ENCODE peak calls at places on chromosomes 1 and 21, in nine cellular contexts. One of them, this sample, is unnamed.

GRCh38 chr1:234780112-234780511 is 170.1 kb upstream of the IRF2BP2 start:
- DNase-seq in hepatocyte: no peak
- DNase-seq in PC-3: no peak
- DNase-seq in neural progenitor cell: no peak
- DNase-seq in MM.1S: no peak
- DNase-seq in SK-N-SH: no peak
- DNase-seq in GM23338: no peak
- DNase-seq in HCT116: no peak
- DNase-seq in OCI-LY7: no peak
- DNase-seq in this sample: no peak

GRCh38 chr1:1833916-1834325 is 55.7 kb upstream of the NADK start:
- DNase-seq in PC-3: no peak
- DNase-seq in HCT116: no peak
- DNase-seq in hepatocyte: no peak
- DNase-seq in OCI-LY7: peak; percentile 98
- DNase-seq in GM23338: no peak
- DNase-seq in SK-N-SH: no peak
- DNase-seq in MM.1S: no peak
- DNase-seq in neural progenitor cell: peak; percentile 67
- DNase-seq in this sample: peak; percentile 20

GRCh38 chr1:156421062-156421938 is 52.3 kb downstream of the RHBG start:
- DNase-seq in GM23338: peak; percentile 98
- DNase-seq in SK-N-SH: peak; percentile 98
- DNase-seq in hepatocyte: peak; percentile 85
- DNase-seq in MM.1S: peak; percentile 94
- DNase-seq in OCI-LY7: peak; percentile 79
- DNase-seq in neural progenitor cell: peak; percentile 93
- DNase-seq in HCT116: peak; percentile 71
- DNase-seq in PC-3: peak; percentile 49
- DNase-seq in this sample: peak; percentile 82

GRCh38 chr1:6624712-6625578 is at the start of gene THAP3:
- DNase-seq in HCT116: peak; percentile 96
- DNase-seq in PC-3: peak; percentile 86
- DNase-seq in MM.1S: peak; percentile 85
- DNase-seq in GM23338: peak; percentile 93
- DNase-seq in neural progenitor cell: peak; percentile 94
- DNase-seq in hepatocyte: peak; percentile 95
- DNase-seq in SK-N-SH: peak; percentile 98
- DNase-seq in OCI-LY7: peak; percentile 86
- DNase-seq in this sample: peak; percentile 95

GRCh38 chr1:227424948-227425347 is 106.7 kb upstream of the CDC42BPA start:
- DNase-seq in SK-N-SH: no peak
- DNase-seq in GM23338: no peak
- DNase-seq in HCT116: no peak
- DNase-seq in hepatocyte: no peak
- DNase-seq in MM.1S: no peak
- DNase-seq in neural progenitor cell: no peak
- DNase-seq in PC-3: no peak
- DNase-seq in OCI-LY7: no peak
- DNase-seq in this sample: no peak

GRCh38 chr1:110203021-110203661 is 7.0 kb upstream of the KCNC4 start:
- DNase-seq in GM23338: peak; percentile 78
- DNase-seq in OCI-LY7: peak; percentile 75
- DNase-seq in SK-N-SH: peak; percentile 72
- DNase-seq in PC-3: peak; percentile 94
- DNase-seq in MM.1S: peak; percentile 24
- DNase-seq in HCT116: peak; percentile 55
- DNase-seq in neural progenitor cell: peak; percentile 67
- DNase-seq in hepatocyte: peak; percentile 77
- DNase-seq in this sample: peak; percentile 68

GRCh38 chr1:220803401-220804201 is 16.9 kb downstream of the MTARC1 start:
- DNase-seq in OCI-LY7: peak; percentile 18
- DNase-seq in GM23338: peak; percentile 61
- DNase-seq in neural progenitor cell: peak; percentile 41
- DNase-seq in SK-N-SH: peak; percentile 60
- DNase-seq in MM.1S: peak; percentile 32
- DNase-seq in HCT116: no peak
- DNase-seq in PC-3: peak; percentile 64
- DNase-seq in hepatocyte: peak; percentile 44
- DNase-seq in this sample: peak; percentile 41

GRCh38 chr1:186212574-186213224 is 162.4 kb downstream of the TPR start:
- DNase-seq in HCT116: peak; percentile 80
- DNase-seq in GM23338: peak; percentile 95
- DNase-seq in neural progenitor cell: peak; percentile 88
- DNase-seq in PC-3: peak; percentile 82
- DNase-seq in MM.1S: peak; percentile 71
- DNase-seq in OCI-LY7: peak; percentile 81
- DNase-seq in hepatocyte: peak; percentile 87
- DNase-seq in SK-N-SH: peak; percentile 44
- DNase-seq in this sample: peak; percentile 90

GRCh38 chr1:176976236-176976635 is 188.3 kb downstream of the ASTN1 start:
- DNase-seq in MM.1S: no peak
- DNase-seq in hepatocyte: no peak
- DNase-seq in SK-N-SH: no peak
- DNase-seq in HCT116: no peak
- DNase-seq in GM23338: no peak
- DNase-seq in neural progenitor cell: peak; percentile 39
- DNase-seq in OCI-LY7: no peak
- DNase-seq in PC-3: no peak
- DNase-seq in this sample: no peak

DNA sequence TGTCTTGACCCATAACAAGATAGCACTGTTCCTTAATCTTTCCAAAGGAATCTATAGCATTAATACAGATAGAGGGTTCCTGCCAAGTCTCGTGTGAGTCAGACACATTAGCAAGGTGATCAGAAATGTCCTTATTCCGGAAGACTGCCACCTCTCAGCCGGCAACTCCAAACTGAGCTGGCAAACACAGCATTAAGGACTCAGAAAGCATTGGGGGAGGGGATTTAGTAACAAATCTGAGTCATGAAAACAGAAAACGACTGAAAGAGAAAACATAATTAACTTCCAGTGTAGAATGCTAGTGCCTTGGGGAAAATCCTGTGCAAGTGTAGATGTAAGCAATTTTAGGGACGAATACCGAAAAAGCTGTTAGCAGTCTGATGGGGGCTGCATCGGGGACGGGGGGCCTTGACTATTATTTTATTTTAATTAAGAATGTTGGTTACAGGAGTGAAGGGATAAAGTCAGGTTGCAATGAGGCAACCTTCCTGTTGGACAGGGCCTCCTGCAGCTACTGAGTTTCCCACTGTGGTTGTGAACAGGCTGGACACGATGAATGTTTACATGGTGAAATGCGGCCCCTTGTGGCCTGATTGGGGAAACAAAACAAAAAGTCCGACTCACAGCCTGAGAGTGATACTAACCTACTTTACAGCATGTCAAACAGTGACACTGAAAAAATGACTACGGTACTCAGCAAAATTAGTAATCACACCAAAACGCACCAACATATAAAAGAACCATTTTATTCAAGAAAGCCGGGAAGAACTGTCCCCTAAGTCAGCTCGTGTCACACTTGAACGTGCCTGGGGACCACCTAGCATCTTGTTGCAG is 20.7 kb downstream of the MIS18A start:
- DNase-seq in GM23338: peak; percentile 88
- DNase-seq in MM.1S: peak; percentile 84
- DNase-seq in OCI-LY7: peak; percentile 62
- DNase-seq in SK-N-SH: peak; percentile 81
- DNase-seq in PC-3: peak; percentile 89
- DNase-seq in neural progenitor cell: peak; percentile 88
- DNase-seq in hepatocyte: peak; percentile 90
- DNase-seq in HCT116: peak; percentile 62
- DNase-seq in this sample: peak; percentile 93
- TF ChIP-seq EZH2phosphoT487 in GM23338: no peak
- TF ChIP-seq EZH2phosphoT487 in MM.1S: no peak
- TF ChIP-seq EZH2phosphoT487 in OCI-LY7: no peak
- TF ChIP-seq EZH2phosphoT487 in SK-N-SH: no peak
- TF ChIP-seq EZH2phosphoT487 in PC-3: no peak
- TF ChIP-seq EZH2phosphoT487 in neural progenitor cell: no peak
- TF ChIP-seq EZH2phosphoT487 in hepatocyte: no peak
- TF ChIP-seq EZH2phosphoT487 in HCT116: no peak
- TF ChIP-seq EZH2phosphoT487 in this sample: no peak

GRCh38 chr1:77994117-77994516 is 10.6 kb upstream of the DNAJB4 start:
- DNase-seq in PC-3: no peak
- DNase-seq in GM23338: no peak
- DNase-seq in SK-N-SH: no peak
- DNase-seq in neural progenitor cell: no peak
- DNase-seq in OCI-LY7: no peak
- DNase-seq in HCT116: no peak
- DNase-seq in hepatocyte: no peak
- DNase-seq in MM.1S: no peak
- DNase-seq in this sample: no peak

GRCh38 chr1:77991638-77992037 is 12.8 kb upstream of the FUBP1 start:
- DNase-seq in SK-N-SH: no peak
- DNase-seq in GM23338: no peak
- DNase-seq in OCI-LY7: no peak
- DNase-seq in PC-3: peak; percentile 74
- DNase-seq in HCT116: no peak
- DNase-seq in neural progenitor cell: no peak
- DNase-seq in MM.1S: no peak
- DNase-seq in hepatocyte: no peak
- DNase-seq in this sample: no peak

DNA sequence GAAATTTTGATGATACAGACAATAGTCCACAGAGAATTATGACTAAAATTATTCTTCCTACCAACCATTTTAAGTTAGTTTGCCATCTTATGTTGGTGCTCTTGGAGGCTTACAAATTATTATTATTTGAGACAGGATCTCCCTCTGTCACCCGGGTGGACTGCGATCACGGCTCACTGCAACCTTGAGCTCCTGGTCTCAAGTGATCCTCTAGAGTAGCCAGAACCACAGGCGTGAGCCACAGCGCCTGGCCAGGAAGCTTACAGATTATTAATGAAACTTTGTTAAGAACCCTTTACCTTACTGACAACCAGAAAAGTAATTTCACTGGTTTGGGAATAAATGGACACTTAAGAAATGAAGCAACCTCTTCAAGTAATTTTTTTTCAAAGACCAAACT is 8.0 kb upstream of the DNAJB4 start:
- DNase-seq in HCT116: no peak
- DNase-seq in GM23338: no peak
- DNase-seq in hepatocyte: no peak
- DNase-seq in PC-3: no peak
- DNase-seq in SK-N-SH: no peak
- DNase-seq in MM.1S: no peak
- DNase-seq in OCI-LY7: no peak
- DNase-seq in neural progenitor cell: no peak
- DNase-seq in this sample: no peak
- H3K27ac ChIP-seq in HCT116: no peak overlapping the region
- H3K27ac ChIP-seq in GM23338: no peak overlapping the region
- H3K27ac ChIP-seq in hepatocyte: no peak overlapping the region
- H3K27ac ChIP-seq in PC-3: no peak overlapping the region
- H3K27ac ChIP-seq in SK-N-SH: no peak overlapping the region
- H3K27ac ChIP-seq in MM.1S: no peak overlapping the region
- H3K27ac ChIP-seq in OCI-LY7: no peak overlapping the region
- H3K27ac ChIP-seq in neural progenitor cell: no peak overlapping the region
- H3K27ac ChIP-seq in this sample: no peak overlapping the region

DNA sequence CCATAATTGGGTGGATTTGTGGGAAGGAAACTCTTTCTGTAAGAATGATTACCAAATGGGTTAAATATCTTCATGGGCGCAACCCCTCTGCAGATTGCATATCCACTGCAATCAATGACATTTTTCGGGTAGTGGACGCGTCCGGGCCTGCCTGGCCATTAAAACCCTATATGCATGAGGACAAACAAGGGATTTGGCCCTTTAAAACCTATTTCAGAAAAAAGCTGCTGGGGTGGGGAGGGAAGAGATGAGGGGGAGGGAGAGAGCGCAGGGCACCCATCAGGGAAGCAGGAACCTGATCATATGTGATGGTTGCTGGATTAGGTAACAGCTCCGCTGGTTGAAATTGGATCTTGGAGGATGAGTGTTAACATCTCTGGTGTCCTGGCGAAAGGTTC is 228.8 kb downstream of the PBX1 start:
- DNase-seq in HCT116: no peak
- DNase-seq in MM.1S: no peak
- DNase-seq in hepatocyte: no peak
- DNase-seq in OCI-LY7: no peak
- DNase-seq in neural progenitor cell: no peak
- DNase-seq in GM23338: peak; percentile 41
- DNase-seq in PC-3: no peak
- DNase-seq in SK-N-SH: no peak
- DNase-seq in this sample: no peak
- TF ChIP-seq EZH2phosphoT487 in HCT116: no peak
- TF ChIP-seq EZH2phosphoT487 in MM.1S: no peak
- TF ChIP-seq EZH2phosphoT487 in hepatocyte: no peak
- TF ChIP-seq EZH2phosphoT487 in OCI-LY7: no peak
- TF ChIP-seq EZH2phosphoT487 in neural progenitor cell: no peak
- TF ChIP-seq EZH2phosphoT487 in GM23338: no peak
- TF ChIP-seq EZH2phosphoT487 in PC-3: no peak
- TF ChIP-seq EZH2phosphoT487 in SK-N-SH: no peak
- TF ChIP-seq EZH2phosphoT487 in this sample: no peak

GRCh38 chr1:20732588-20733360 is at the start of gene SH2D5:
- DNase-seq in SK-N-SH: peak; percentile 73
- DNase-seq in MM.1S: peak; percentile 88
- DNase-seq in GM23338: peak; percentile 90
- DNase-seq in neural progenitor cell: peak; percentile 87
- DNase-seq in HCT116: peak; percentile 90
- DNase-seq in OCI-LY7: peak; percentile 65
- DNase-seq in hepatocyte: peak; percentile 94
- DNase-seq in PC-3: peak; percentile 99
- DNase-seq in this sample: peak; percentile 100

GRCh38 chr1:20733361-20733975 is 965 bp upstream of the SH2D5 start:
- DNase-seq in GM23338: no peak
- DNase-seq in hepatocyte: no peak
- DNase-seq in PC-3: peak; percentile 10
- DNase-seq in HCT116: no peak
- DNase-seq in MM.1S: no peak
- DNase-seq in OCI-LY7: no peak
- DNase-seq in neural progenitor cell: no peak
- DNase-seq in SK-N-SH: no peak
- DNase-seq in this sample: no peak

GRCh38 chr1:20732071-20732587 is 374 bp downstream of the SH2D5 start:
- DNase-seq in hepatocyte: peak; percentile 85
- DNase-seq in HCT116: no peak
- DNase-seq in OCI-LY7: peak; percentile 67
- DNase-seq in SK-N-SH: peak; percentile 96
- DNase-seq in neural progenitor cell: peak; percentile 95
- DNase-seq in MM.1S: peak; percentile 25
- DNase-seq in PC-3: peak; percentile 82
- DNase-seq in GM23338: peak; percentile 92
- DNase-seq in this sample: peak; percentile 83

GRCh38 chr1:20739225-20739624 is 6.7 kb upstream of the SH2D5 start:
- DNase-seq in PC-3: peak; percentile 81
- DNase-seq in SK-N-SH: no peak
- DNase-seq in OCI-LY7: no peak
- DNase-seq in hepatocyte: no peak
- DNase-seq in HCT116: no peak
- DNase-seq in neural progenitor cell: no peak
- DNase-seq in MM.1S: no peak
- DNase-seq in GM23338: no peak
- DNase-seq in this sample: peak; percentile 83

DNA sequence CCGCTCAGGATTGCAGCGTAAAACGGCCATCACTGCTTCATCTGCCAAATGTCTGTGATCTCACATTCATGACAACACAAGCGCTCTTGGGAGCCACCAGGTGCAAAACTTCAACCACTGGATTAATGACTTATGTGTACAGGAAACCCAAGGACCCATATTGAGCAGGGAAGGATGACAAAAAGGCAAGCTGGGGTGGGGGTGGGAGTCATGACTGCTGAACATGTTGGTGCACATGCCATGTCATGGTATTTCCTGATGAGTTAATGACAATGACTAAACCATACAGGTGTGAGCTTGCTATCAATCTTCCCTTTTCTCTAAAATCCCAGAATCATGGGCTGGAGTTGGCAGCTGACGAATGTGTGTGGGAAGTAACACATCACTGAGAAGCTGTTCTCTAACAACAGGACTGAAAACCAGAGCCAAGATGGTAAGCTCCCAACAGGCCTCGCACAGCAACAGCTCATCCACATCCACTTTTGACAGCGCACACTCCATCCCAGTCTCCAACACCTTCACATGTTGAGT is 3.1 kb upstream of the SH2D5 start:
- DNase-seq in neural progenitor cell: no peak
- DNase-seq in SK-N-SH: no peak
- DNase-seq in HCT116: no peak
- DNase-seq in OCI-LY7: no peak
- DNase-seq in MM.1S: no peak
- DNase-seq in hepatocyte: no peak
- DNase-seq in PC-3: no peak
- DNase-seq in GM23338: no peak
- DNase-seq in this sample: no peak
- H3K27ac ChIP-seq in neural progenitor cell: no peak overlapping the region
- H3K27ac ChIP-seq in SK-N-SH: no peak overlapping the region
- H3K27ac ChIP-seq in HCT116: no peak overlapping the region
- H3K27ac ChIP-seq in OCI-LY7: no peak overlapping the region
- H3K27ac ChIP-seq in MM.1S: no peak overlapping the region
- H3K27ac ChIP-seq in hepatocyte: no peak overlapping the region
- H3K27ac ChIP-seq in PC-3: no peak overlapping the region
- H3K27ac ChIP-seq in GM23338: no peak overlapping the region
- H3K27ac ChIP-seq in this sample: no peak overlapping the region

This sample was measured in GM23248.